ENCODE peak calls at places on chromosomes 11 and 22, in nine cellular contexts. P, S, J, V, I, U, Y, E and K are unnamed samples.

GRCh38 chr11:34721646-34722045 is 100.8 kb downstream of the EHF start:
- DNase-seq in P (no peak), S (no peak), J (no peak), V (no peak), I (no peak), U (no peak), Y (no peak), E (no peak), K (no peak)

GRCh38 chr22:36027960-36028645 is 521 bp downstream of the RBFOX2 start:
- DNase-seq in P (no peak), S (no peak), J (no peak), V (no peak), I (no peak), U (no peak), Y (no peak), E (no peak), K (no peak)

GRCh38 chr11:31199403-31199802 is 170.1 kb downstream of the DCDC1 start:
- DNase-seq in P (no peak), S (no peak), J (no peak), V (no peak), I (no peak), U (no peak), Y (no peak), E (no peak), K (no peak)

GRCh38 chr11:112834277-112834755 is 126.9 kb upstream of the NCAM1 start:
- DNase-seq in P (peak), S (no peak), J (no peak), V (no peak), I (no peak), U (peak), Y (no peak), E (no peak), K (no peak)

GRCh38 chr22:46069518-46070214 is 80.7 kb upstream of the PPARA start:
- DNase-seq in P (peak), S (peak), J (peak), V (peak), I (peak), U (peak), Y (peak), E (no peak), K (peak)

GRCh38 chr22:49599691-49600451 is 227.8 kb downstream of the BRD1 start:
- DNase-seq in P (no peak), S (no peak), J (no peak), V (no peak), I (no peak), U (no peak), Y (no peak), E (no peak), K (no peak)

GRCh38 chr11:125588505-125588904 is 4.1 kb upstream of the STT3A start:
- DNase-seq in P (no peak), S (no peak), J (no peak), V (no peak), I (no peak), U (no peak), Y (no peak), E (no peak), K (no peak)

GRCh38 chr11:45880772-45881570 is 4.5 kb upstream of the MAPK8IP1 start:
- DNase-seq in P (no peak), S (no peak), J (no peak), V (no peak), I (no peak), U (no peak), Y (no peak), E (no peak), K (no peak)

GRCh38 chr22:38228873-38229740 is 27.3 kb downstream of the MAFF start:
- DNase-seq in P (no peak), S (no peak), J (no peak), V (no peak), I (peak), U (no peak), Y (peak), E (no peak), K (no peak)

GRCh38 chr11:29802522-29802921 is 214.3 kb downstream of the KCNA4 start:
- DNase-seq in P (no peak), S (no peak), J (no peak), V (no peak), I (no peak), U (no peak), Y (no peak), E (no peak), K (no peak)

GRCh38 chr11:67635231-67635521 is 4.4 kb downstream of the TBX10 start:
- DNase-seq in P (no peak), S (no peak), J (no peak), V (no peak), I (no peak), U (no peak), Y (no peak), E (no peak), K (no peak)

GRCh38 chr11:134751825-134752224 is 339.8 kb upstream of the B3GAT1 start:
- DNase-seq in P (no peak), S (no peak), J (no peak), V (no peak), I (no peak), U (no peak), Y (no peak), E (no peak), K (no peak)

GRCh38 chr22:20315337-20316216 is 4.3 kb downstream of the DGCR6L start:
- DNase-seq in P (no peak), S (peak), J (no peak), V (peak), I (no peak), U (no peak), Y (no peak), E (no peak), K (no peak)

GRCh38 chr11:12506502-12506921 is 129.1 kb downstream of the PARVA start:
- DNase-seq in P (no peak), S (no peak), J (no peak), V (no peak), I (no peak), U (no peak), Y (no peak), E (no peak), K (no peak)